ENCODE peak calls at places on chromosome 15, in six cellular contexts. W is stimulated activated CD8-positive, alpha-beta memory T cell treated with anti-CD3 and anti-CD28 coated beads, Interleukin-4, amount 100 ng/mL, for 48 hours; K is NCI-H1092 treated with DMSO at 0.1 percent for 48 hours; B is sigmoid colon; I is T-helper 2 cell; Y is A172. O is an unnamed sample.

GRCh38 chr15:30990451-30991300 is 752 bp downstream of the MTMR10 start:
- DNase-seq in W (no peak), K (no peak), B (no peak), I (no peak), Y (peak), O (no peak)

GRCh38 chr15:65599677-65600076 is 11.3 kb downstream of the INTS14 start:
- DNase-seq in W (no peak), K (no peak), B (no peak), I (no peak), Y (no peak), O (no peak)

GRCh38 chr15:34354286-34354685 is 11.2 kb downstream of the NUTM1 start:
- DNase-seq in W (no peak), K (no peak), B (no peak), I (no peak), Y (no peak), O (no peak)

GRCh38 chr15:47616876-47617275 is 100.4 kb upstream of the SEMA6D start:
- DNase-seq in W (no peak), K (no peak), B (no peak), I (no peak), Y (no peak), O (no peak)

GRCh38 chr15:70447511-70447910 is 315.8 kb downstream of the UACA start:
- DNase-seq in W (no peak), K (no peak), B (no peak), I (no peak), Y (no peak), O (no peak)

GRCh38 chr15:72113347-72114031 is 4.5 kb downstream of the MYO9A start:
- DNase-seq in W (no peak), K (no peak), B (no peak), I (no peak), Y (no peak), O (no peak)

GRCh38 chr15:38883987-38884386 is 319.4 kb upstream of the RASGRP1 start:
- DNase-seq in W (no peak), K (no peak), B (no peak), I (no peak), Y (peak), O (no peak)

GRCh38 chr15:70618929-70619328 is 144.4 kb downstream of the UACA start:
- DNase-seq in W (no peak), K (no peak), B (no peak), I (no peak), Y (no peak), O (no peak)

GRCh38 chr15:64045774-64046346 is 425 bp downstream of the DAPK2 start:
- DNase-seq in W (peak), K (peak), B (no peak), I (no peak), Y (no peak), O (no peak)